ENCODE peak calls at places on chromosomes 3 and 15, in four cellular contexts. Q is activated CD4-positive, alpha-beta T cell treated with anti-CD3 and anti-CD28 coated beads, Interleukin-2, amount 10 ng/mL, durations not matched to agents 7 days and 5 days; Z is psoas muscle; O is activated CD8-positive, alpha-beta memory T cell treated with anti-CD3 and anti-CD28 coated beads for 48 hours. U is an unnamed sample.

GRCh38 chr3:45479627-45480026 is 91.3 kb downstream of the LARS2 start:
- DNase-seq in Q (no peak), O (no peak), Z (no peak), U (no peak)

GRCh38 chr3:46849098-46849631 is 14.1 kb downstream of the MYL3 start:
- DNase-seq in Z (peak), Q (no peak), O (no peak), U (no peak)

GRCh38 chr15:75107905-75108838 is 84.8 kb downstream of the PPCDC start:
- DNase-seq in Q (peak), Z (no peak), O (peak), U (peak)

GRCh38 chr3:117786339-117786738 is 1076.8 kb downstream of the TUSC7 start:
- DNase-seq in Q (no peak), Z (no peak), O (no peak), U (no peak)

GRCh38 chr3:129913618-129914017 is 20.1 kb upstream of the TMCC1 start:
- DNase-seq in Q (no peak), O (no peak), Z (no peak), U (no peak)

GRCh38 chr3:71185733-71186455 is 397.6 kb downstream of the FOXP1 start:
- DNase-seq in O (no peak), Q (no peak), Z (no peak), U (no peak)

GRCh38 chr15:41630616-41631218 is 29.5 kb upstream of the MGA start:
- DNase-seq in Q (no peak), O (no peak), Z (no peak), U (no peak)

GRCh38 chr3:32109256-32109655 is 2.8 kb downstream of the GPD1L start:
- DNase-seq in Z (peak), O (no peak), Q (no peak), U (no peak)

GRCh38 chr15:68829068-68829467 is 8.4 kb upstream of the ANP32A start:
- DNase-seq in Q (peak), Z (no peak), O (no peak), U (no peak)

GRCh38 chr15:91685436-91685835 is 168.1 kb upstream of the SLCO3A1 start:
- DNase-seq in Z (no peak), O (no peak), Q (no peak), U (no peak)

GRCh38 chr3:52805270-52806039 is 10.9 kb downstream of the ITIH3 start:
- DNase-seq in O (no peak), Z (no peak), Q (no peak), U (no peak)

GRCh38 chr15:39629376-39629775 is 48.5 kb downstream of the THBS1 start:
- DNase-seq in Q (peak), Z (no peak), O (peak), U (no peak)

GRCh38 chr15:28918141-28918983 is 32.6 kb downstream of the APBA2 start:
- DNase-seq in Q (no peak), Z (no peak), O (no peak), U (no peak)